ENCODE peak calls at places on chromosome 12, in nine cellular contexts. One of them, this sample, is unnamed.

GRCh38 chr12:12822886-12823285 is 9.7 kb downstream of the DDX47 start:
- DNase-seq in cardiac muscle cell: no peak
- DNase-seq in brain microvascular endothelial cell: no peak
- DNase-seq in IMR-90: peak; percentile 47
- DNase-seq in mammary epithelial cell: no peak
- DNase-seq in body of pancreas: no peak
- DNase-seq in keratinocyte: no peak
- DNase-seq in pancreas: no peak
- DNase-seq in CD8-positive, alpha-beta T cell: no peak
- DNase-seq in this sample: no peak

GRCh38 chr12:125220404-125221273 is 155.4 kb downstream of the AACS start:
- DNase-seq in mammary epithelial cell: peak; percentile 2
- DNase-seq in body of pancreas: peak; percentile 82
- DNase-seq in cardiac muscle cell: peak; percentile 78
- DNase-seq in keratinocyte: no peak
- DNase-seq in IMR-90: no peak
- DNase-seq in CD8-positive, alpha-beta T cell: no peak
- DNase-seq in pancreas: peak; percentile 77
- DNase-seq in brain microvascular endothelial cell: no peak
- DNase-seq in this sample: no peak

GRCh38 chr12:117441751-117442150 is 80.3 kb upstream of the NOS1 start:
- DNase-seq in mammary epithelial cell: no peak
- DNase-seq in IMR-90: no peak
- DNase-seq in cardiac muscle cell: no peak
- DNase-seq in brain microvascular endothelial cell: peak; percentile 0
- DNase-seq in pancreas: peak; percentile 66
- DNase-seq in CD8-positive, alpha-beta T cell: no peak
- DNase-seq in keratinocyte: no peak
- DNase-seq in body of pancreas: peak; percentile 21
- DNase-seq in this sample: no peak

GRCh38 chr12:11951209-11951608 is 119.5 kb upstream of the BCL2L14 start:
- DNase-seq in cardiac muscle cell: no peak
- DNase-seq in body of pancreas: no peak
- DNase-seq in keratinocyte: no peak
- DNase-seq in mammary epithelial cell: no peak
- DNase-seq in brain microvascular endothelial cell: no peak
- DNase-seq in CD8-positive, alpha-beta T cell: no peak
- DNase-seq in IMR-90: no peak
- DNase-seq in pancreas: no peak
- DNase-seq in this sample: no peak

GRCh38 chr12:15863984-15864383 is 18.2 kb upstream of the STRAP start:
- DNase-seq in keratinocyte: no peak
- DNase-seq in mammary epithelial cell: no peak
- DNase-seq in brain microvascular endothelial cell: no peak
- DNase-seq in CD8-positive, alpha-beta T cell: no peak
- DNase-seq in IMR-90: no peak
- DNase-seq in pancreas: no peak
- DNase-seq in body of pancreas: no peak
- DNase-seq in cardiac muscle cell: no peak
- DNase-seq in this sample: no peak

GRCh38 chr12:90631581-90631980 is 323.4 kb downstream of the CCER1 start:
- DNase-seq in IMR-90: no peak
- DNase-seq in brain microvascular endothelial cell: peak; percentile 19
- DNase-seq in keratinocyte: no peak
- DNase-seq in CD8-positive, alpha-beta T cell: no peak
- DNase-seq in mammary epithelial cell: no peak
- DNase-seq in pancreas: no peak
- DNase-seq in cardiac muscle cell: no peak
- DNase-seq in body of pancreas: no peak
- DNase-seq in this sample: no peak

GRCh38 chr12:115451785-115452736 is 768.1 kb upstream of the TBX3 start:
- DNase-seq in IMR-90: peak; percentile 10
- DNase-seq in body of pancreas: peak; percentile 45
- DNase-seq in cardiac muscle cell: peak; percentile 94
- DNase-seq in mammary epithelial cell: no peak
- DNase-seq in CD8-positive, alpha-beta T cell: no peak
- DNase-seq in keratinocyte: no peak
- DNase-seq in brain microvascular endothelial cell: no peak
- DNase-seq in pancreas: peak; percentile 28
- DNase-seq in this sample: no peak

GRCh38 chr12:34402899-34403705 is 380.8 kb downstream of the ALG10 start:
- DNase-seq in cardiac muscle cell: no peak
- DNase-seq in pancreas: peak; percentile 12
- DNase-seq in body of pancreas: peak; percentile 6
- DNase-seq in keratinocyte: no peak
- DNase-seq in brain microvascular endothelial cell: no peak
- DNase-seq in CD8-positive, alpha-beta T cell: peak; percentile 21
- DNase-seq in mammary epithelial cell: no peak
- DNase-seq in IMR-90: no peak
- DNase-seq in this sample: no peak

GRCh38 chr12:53996188-53996885 is 3.6 kb upstream of the HOXC9 start:
- DNase-seq in cardiac muscle cell: no peak
- DNase-seq in keratinocyte: no peak
- DNase-seq in pancreas: peak; percentile 13
- DNase-seq in mammary epithelial cell: no peak
- DNase-seq in brain microvascular endothelial cell: no peak
- DNase-seq in CD8-positive, alpha-beta T cell: no peak
- DNase-seq in body of pancreas: no peak
- DNase-seq in IMR-90: no peak
- DNase-seq in this sample: no peak

GRCh38 chr12:53995311-53996187 is 4.4 kb upstream of the HOXC9 start:
- DNase-seq in IMR-90: no peak
- DNase-seq in pancreas: peak; percentile 27
- DNase-seq in mammary epithelial cell: peak; percentile 62
- DNase-seq in body of pancreas: no peak
- DNase-seq in CD8-positive, alpha-beta T cell: no peak
- DNase-seq in cardiac muscle cell: no peak
- DNase-seq in brain microvascular endothelial cell: no peak
- DNase-seq in keratinocyte: no peak
- DNase-seq in this sample: no peak

GRCh38 chr12:53993397-53994267 is 6.3 kb upstream of the HOXC9 start:
- DNase-seq in mammary epithelial cell: no peak
- DNase-seq in CD8-positive, alpha-beta T cell: no peak
- DNase-seq in pancreas: no peak
- DNase-seq in cardiac muscle cell: no peak
- DNase-seq in keratinocyte: no peak
- DNase-seq in body of pancreas: no peak
- DNase-seq in IMR-90: no peak
- DNase-seq in brain microvascular endothelial cell: no peak
- DNase-seq in this sample: no peak

GRCh38 chr12:53994268-53994690 is 5.7 kb upstream of the HOXC9 start:
- DNase-seq in CD8-positive, alpha-beta T cell: no peak
- DNase-seq in IMR-90: no peak
- DNase-seq in keratinocyte: no peak
- DNase-seq in pancreas: no peak
- DNase-seq in brain microvascular endothelial cell: no peak
- DNase-seq in body of pancreas: no peak
- DNase-seq in mammary epithelial cell: no peak
- DNase-seq in cardiac muscle cell: no peak
- DNase-seq in this sample: no peak

GRCh38 chr12:53994691-53995310 is 5.2 kb upstream of the HOXC9 start:
- DNase-seq in mammary epithelial cell: peak; percentile 30
- DNase-seq in IMR-90: no peak
- DNase-seq in cardiac muscle cell: no peak
- DNase-seq in CD8-positive, alpha-beta T cell: no peak
- DNase-seq in brain microvascular endothelial cell: no peak
- DNase-seq in keratinocyte: no peak
- DNase-seq in pancreas: peak; percentile 14
- DNase-seq in body of pancreas: no peak
- DNase-seq in this sample: no peak
- H3K27ac ChIP-seq in mammary epithelial cell: no peak overlapping the region
- H3K27ac ChIP-seq in IMR-90: no peak overlapping the region
- H3K27ac ChIP-seq in cardiac muscle cell: no peak overlapping the region
- H3K27ac ChIP-seq in CD8-positive, alpha-beta T cell: no peak overlapping the region
- H3K27ac ChIP-seq in brain microvascular endothelial cell: no peak overlapping the region
- H3K27ac ChIP-seq in keratinocyte: peak overlapping the region; percentile 95
- H3K27ac ChIP-seq in pancreas: no peak overlapping the region
- H3K27ac ChIP-seq in body of pancreas: no peak overlapping the region
- H3K27ac ChIP-seq in this sample: no peak overlapping the region

GRCh38 chr12:1443421-1444141 is 150.8 kb downstream of the FBXL14 start:
- DNase-seq in body of pancreas: no peak
- DNase-seq in mammary epithelial cell: peak; percentile 78
- DNase-seq in keratinocyte: no peak
- DNase-seq in pancreas: no peak
- DNase-seq in cardiac muscle cell: peak; percentile 32
- DNase-seq in IMR-90: peak; percentile 96
- DNase-seq in brain microvascular endothelial cell: peak; percentile 78
- DNase-seq in CD8-positive, alpha-beta T cell: no peak
- DNase-seq in this sample: peak; percentile 69

GRCh38 chr12:1448321-1448720 is 146.1 kb downstream of the FBXL14 start:
- DNase-seq in pancreas: no peak
- DNase-seq in mammary epithelial cell: no peak
- DNase-seq in IMR-90: peak; percentile 57
- DNase-seq in CD8-positive, alpha-beta T cell: no peak
- DNase-seq in brain microvascular endothelial cell: no peak
- DNase-seq in body of pancreas: no peak
- DNase-seq in keratinocyte: no peak
- DNase-seq in cardiac muscle cell: no peak
- DNase-seq in this sample: no peak

GRCh38 chr12:1445807-1446206 is 148.6 kb downstream of the FBXL14 start:
- DNase-seq in cardiac muscle cell: no peak
- DNase-seq in brain microvascular endothelial cell: no peak
- DNase-seq in pancreas: no peak
- DNase-seq in IMR-90: no peak
- DNase-seq in keratinocyte: no peak
- DNase-seq in mammary epithelial cell: no peak
- DNase-seq in body of pancreas: no peak
- DNase-seq in CD8-positive, alpha-beta T cell: no peak
- DNase-seq in this sample: no peak

GRCh38 chr12:1439687-1440086 is 154.7 kb downstream of the FBXL14 start:
- DNase-seq in CD8-positive, alpha-beta T cell: no peak
- DNase-seq in keratinocyte: no peak
- DNase-seq in body of pancreas: no peak
- DNase-seq in brain microvascular endothelial cell: no peak
- DNase-seq in pancreas: no peak
- DNase-seq in cardiac muscle cell: peak; percentile 65
- DNase-seq in IMR-90: no peak
- DNase-seq in mammary epithelial cell: no peak
- DNase-seq in this sample: no peak

GRCh38 chr12:1444142-1444516 is 150.3 kb downstream of the FBXL14 start:
- DNase-seq in keratinocyte: no peak
- DNase-seq in brain microvascular endothelial cell: no peak
- DNase-seq in pancreas: no peak
- DNase-seq in CD8-positive, alpha-beta T cell: no peak
- DNase-seq in cardiac muscle cell: no peak
- DNase-seq in mammary epithelial cell: no peak
- DNase-seq in IMR-90: no peak
- DNase-seq in body of pancreas: no peak
- DNase-seq in this sample: no peak
- H3K4me3 ChIP-seq in keratinocyte: no peak overlapping the region
- H3K4me3 ChIP-seq in brain microvascular endothelial cell: peak overlapping the region; percentile 24
- H3K4me3 ChIP-seq in pancreas: no peak overlapping the region
- H3K4me3 ChIP-seq in CD8-positive, alpha-beta T cell: no peak overlapping the region
- H3K4me3 ChIP-seq in cardiac muscle cell: no peak overlapping the region
- H3K4me3 ChIP-seq in mammary epithelial cell: peak overlapping the region; percentile 22
- H3K4me3 ChIP-seq in IMR-90: peak overlapping the region; percentile 17
- H3K4me3 ChIP-seq in body of pancreas: no peak overlapping the region
- H3K4me3 ChIP-seq in this sample: peak overlapping the region; percentile 21

GRCh38 chr12:4977104-4977503 is 66.6 kb upstream of the KCNA5 start:
- DNase-seq in body of pancreas: no peak
- DNase-seq in keratinocyte: no peak
- DNase-seq in IMR-90: no peak
- DNase-seq in mammary epithelial cell: no peak
- DNase-seq in brain microvascular endothelial cell: no peak
- DNase-seq in cardiac muscle cell: no peak
- DNase-seq in CD8-positive, alpha-beta T cell: no peak
- DNase-seq in pancreas: no peak
- DNase-seq in this sample: no peak

GRCh38 chr12:4978737-4979136 is 64.9 kb upstream of the KCNA5 start:
- DNase-seq in CD8-positive, alpha-beta T cell: no peak
- DNase-seq in mammary epithelial cell: no peak
- DNase-seq in IMR-90: no peak
- DNase-seq in keratinocyte: no peak
- DNase-seq in brain microvascular endothelial cell: no peak
- DNase-seq in cardiac muscle cell: no peak
- DNase-seq in pancreas: no peak
- DNase-seq in body of pancreas: no peak
- DNase-seq in this sample: no peak

GRCh38 chr12:4979737-4980136 is 63.9 kb upstream of the KCNA5 start:
- DNase-seq in IMR-90: no peak
- DNase-seq in cardiac muscle cell: no peak
- DNase-seq in keratinocyte: no peak
- DNase-seq in brain microvascular endothelial cell: no peak
- DNase-seq in CD8-positive, alpha-beta T cell: no peak
- DNase-seq in body of pancreas: no peak
- DNase-seq in pancreas: no peak
- DNase-seq in mammary epithelial cell: no peak
- DNase-seq in this sample: no peak

GRCh38 chr12:4974217-4974616 is 64.5 kb downstream of the KCNA1 start:
- DNase-seq in IMR-90: no peak
- DNase-seq in brain microvascular endothelial cell: no peak
- DNase-seq in pancreas: no peak
- DNase-seq in body of pancreas: no peak
- DNase-seq in keratinocyte: no peak
- DNase-seq in cardiac muscle cell: no peak
- DNase-seq in mammary epithelial cell: no peak
- DNase-seq in CD8-positive, alpha-beta T cell: no peak
- DNase-seq in this sample: no peak

DNA sequence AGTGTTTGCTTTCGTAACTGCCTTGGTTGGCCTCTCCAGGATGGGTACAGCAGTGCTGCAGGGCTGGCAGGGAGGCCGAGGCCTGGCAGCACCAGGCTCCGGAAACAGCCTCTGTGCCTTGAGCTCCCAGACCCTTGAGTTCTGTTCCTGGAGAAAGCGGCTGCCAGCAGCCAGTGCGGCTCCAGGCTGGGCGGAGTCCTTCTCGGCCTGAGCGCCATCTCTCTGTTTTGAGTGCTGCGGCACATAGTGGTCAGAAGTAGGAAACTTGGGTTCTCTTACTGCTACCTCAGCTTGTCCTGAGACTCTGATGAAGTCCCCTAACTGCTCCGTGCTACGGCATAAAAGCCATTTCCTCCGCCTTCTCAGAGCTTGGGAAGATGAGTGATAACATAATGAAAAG is 65.9 kb downstream of the KCNA1 start:
- DNase-seq in body of pancreas: no peak
- DNase-seq in mammary epithelial cell: no peak
- DNase-seq in brain microvascular endothelial cell: no peak
- DNase-seq in cardiac muscle cell: no peak
- DNase-seq in CD8-positive, alpha-beta T cell: no peak
- DNase-seq in IMR-90: no peak
- DNase-seq in keratinocyte: no peak
- DNase-seq in pancreas: no peak
- DNase-seq in this sample: no peak
- TF ChIP-seq CTCF in body of pancreas: no peak
- TF ChIP-seq CTCF in mammary epithelial cell: no peak
- TF ChIP-seq CTCF in brain microvascular endothelial cell: peak; percentile 29
- TF ChIP-seq CTCF in cardiac muscle cell: no peak
- TF ChIP-seq CTCF in CD8-positive, alpha-beta T cell: no peak
- TF ChIP-seq CTCF in IMR-90: no peak
- TF ChIP-seq CTCF in keratinocyte: no peak
- TF ChIP-seq CTCF in pancreas: no peak
- TF ChIP-seq CTCF in this sample: no peak

DNA sequence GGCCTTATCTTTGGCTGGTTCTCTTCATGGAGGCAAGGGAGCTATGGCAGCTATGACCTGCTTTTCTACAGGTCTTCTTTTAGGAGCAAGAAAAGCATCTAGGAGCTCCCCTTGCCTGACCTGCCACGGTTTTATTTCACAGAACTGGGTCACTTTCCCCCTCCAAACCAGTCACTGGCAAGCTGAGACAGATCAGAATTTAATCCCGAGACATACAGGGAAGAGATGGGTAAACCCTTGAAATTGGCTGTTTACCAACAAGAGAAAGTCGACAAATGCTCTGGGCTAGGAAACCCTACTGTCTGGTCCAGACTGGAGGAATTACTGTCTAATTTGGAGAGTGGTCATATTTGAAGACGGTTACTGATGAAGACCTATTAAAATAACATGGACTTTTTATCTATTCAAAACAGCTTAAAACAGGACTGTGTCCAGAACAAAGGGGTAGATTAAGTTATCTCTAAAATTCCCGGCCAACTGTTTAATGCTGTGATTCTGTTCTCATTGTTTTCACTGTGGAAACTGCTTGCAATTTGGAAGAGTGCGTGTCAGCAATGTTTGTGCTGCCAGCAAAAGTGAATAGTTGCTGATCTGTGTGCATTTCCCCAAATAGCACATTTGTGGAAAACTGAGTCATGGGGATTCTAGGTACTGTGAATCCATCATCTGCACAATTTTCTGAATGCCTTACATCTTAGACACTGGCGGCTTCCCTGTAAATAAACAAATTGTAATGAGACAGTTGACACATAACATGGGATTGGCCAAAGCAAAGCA is 73.4 kb upstream of the EEA1 start:
- DNase-seq in IMR-90: peak; percentile 92
- DNase-seq in keratinocyte: no peak
- DNase-seq in brain microvascular endothelial cell: peak; percentile 87
- DNase-seq in CD8-positive, alpha-beta T cell: no peak
- DNase-seq in cardiac muscle cell: no peak
- DNase-seq in body of pancreas: no peak
- DNase-seq in pancreas: no peak
- DNase-seq in mammary epithelial cell: peak; percentile 21
- DNase-seq in this sample: peak; percentile 52
- H3K27ac ChIP-seq in IMR-90: no peak overlapping the region
- H3K27ac ChIP-seq in keratinocyte: no peak overlapping the region
- H3K27ac ChIP-seq in brain microvascular endothelial cell: peak overlapping the region; percentile 75
- H3K27ac ChIP-seq in CD8-positive, alpha-beta T cell: no peak overlapping the region
- H3K27ac ChIP-seq in cardiac muscle cell: no peak overlapping the region
- H3K27ac ChIP-seq in body of pancreas: no peak overlapping the region
- H3K27ac ChIP-seq in pancreas: no peak overlapping the region
- H3K27ac ChIP-seq in mammary epithelial cell: no peak overlapping the region
- H3K27ac ChIP-seq in this sample: no peak overlapping the region

This sample was measured in AG04450.